ENCODE peak calls at places on chromosomes 3 and 15, in nine cellular contexts. K is GM12891, M is A549, Y is esophagus muscularis mucosa, A is Peyer's patch, C is breast epithelium, I is ovary, L is stomach, O is lower leg skin. N is an unnamed sample.

GRCh38 chr15:66619152-66619903 is 53.5 kb upstream of the LCTL start:
- DNase-seq in Y (no peak), A (peak), C (peak), K (peak), M (peak), O (peak), I (peak), L (peak), N (peak)

GRCh38 chr3:124939661-124940060 is 5.1 kb upstream of the MUC13 start:
- DNase-seq in A (no peak), I (no peak), Y (no peak), K (no peak), L (no peak), O (no peak), C (no peak), M (no peak), N (no peak)

GRCh38 chr3:50512131-50512530 is 8.7 kb upstream of the CACNA2D2 start:
- DNase-seq in Y (no peak), C (no peak), K (no peak), O (no peak), I (no peak), M (no peak), L (no peak), A (no peak), N (no peak)

GRCh38 chr3:179735321-179735720 is 82.5 kb downstream of the USP13 start:
- DNase-seq in K (no peak), I (no peak), O (no peak), A (no peak), Y (no peak), L (no peak), C (no peak), M (no peak), N (no peak)

GRCh38 chr15:80183886-80184285 is 31.1 kb downstream of the FAH start:
- DNase-seq in O (no peak), L (no peak), M (no peak), K (no peak), Y (no peak), I (no peak), A (no peak), C (no peak), N (no peak)

GRCh38 chr3:88440701-88441100 is 290.9 kb downstream of the C3orf38 start:
- DNase-seq in I (no peak), M (no peak), K (no peak), L (no peak), Y (no peak), C (no peak), A (no peak), O (no peak), N (no peak)

GRCh38 chr3:145854486-145854885 is 306.5 kb downstream of the PLOD2 start:
- DNase-seq in K (no peak), Y (no peak), M (no peak), O (no peak), I (no peak), A (no peak), C (no peak), L (no peak), N (no peak)

GRCh38 chr15:68768321-68768720 is 52.4 kb downstream of the ANP32A start:
- DNase-seq in C (no peak), I (no peak), Y (no peak), O (no peak), L (no peak), A (no peak), M (peak), K (no peak), N (no peak)

GRCh38 chr3:12234906-12235305 is 54.0 kb upstream of the PPARG start:
- DNase-seq in I (no peak), Y (no peak), O (no peak), A (no peak), K (no peak), L (no peak), M (no peak), C (no peak), N (no peak)

GRCh38 chr3:149401215-149401925 is 23.9 kb upstream of the TM4SF1 start:
- DNase-seq in I (no peak), A (no peak), M (no peak), C (no peak), K (no peak), L (peak), Y (no peak), O (no peak), N (no peak)

GRCh38 chr3:90091557-90091956 is 984.1 kb downstream of the EPHA3 start:
- DNase-seq in L (no peak), O (no peak), C (no peak), M (no peak), Y (no peak), A (no peak), K (no peak), I (peak), N (peak)

GRCh38 chr3:127606086-127606805 is 8.0 kb downstream of the MCM2 start:
- DNase-seq in M (no peak), C (no peak), I (no peak), K (no peak), O (no peak), A (no peak), L (no peak), Y (no peak), N (no peak)

GRCh38 chr3:128572644-128573105 is 77.9 kb downstream of the RPN1 start:
- DNase-seq in Y (no peak), M (peak), K (no peak), O (no peak), L (no peak), I (no peak), A (no peak), C (no peak), N (no peak)

GRCh38 chr15:101505610-101506337 is 16.3 kb upstream of the PCSK6 start:
- DNase-seq in A (no peak), Y (peak), M (no peak), C (no peak), I (no peak), L (no peak), O (no peak), K (no peak), N (no peak)

GRCh38 chr3:11539218-11539617 is 104.5 kb downstream of the VGLL4 start:
- DNase-seq in Y (no peak), L (no peak), M (no peak), C (peak), A (no peak), O (no peak), K (no peak), I (no peak), N (no peak)

GRCh38 chr3:31213869-31214486 is 318.7 kb upstream of the STT3B start:
- DNase-seq in A (no peak), I (no peak), O (no peak), C (no peak), Y (no peak), L (no peak), M (no peak), K (no peak), N (no peak)

GRCh38 chr3:155704041-155704440 is 40.8 kb downstream of the PLCH1 start:
- DNase-seq in I (no peak), Y (no peak), M (no peak), K (no peak), L (no peak), A (no peak), O (peak), C (no peak), N (peak)

GRCh38 chr3:9808345-9809037 is 1.6 kb upstream of the TTLL3 start:
- DNase-seq in O (no peak), M (peak), Y (no peak), I (no peak), L (no peak), K (peak), C (no peak), A (no peak), N (no peak)

GRCh38 chr15:64381000-64381751 is at the start of gene PCLAF:
- DNase-seq in I (peak), O (peak), M (peak), C (peak), A (peak), L (peak), K (peak), Y (peak), N (peak)
- TF ChIP-seq POLR2A in I (no peak), O (no peak), M (peak), C (no peak), A (no peak), L (no peak), K (peak), Y (no peak), N (no peak)

DNA sequence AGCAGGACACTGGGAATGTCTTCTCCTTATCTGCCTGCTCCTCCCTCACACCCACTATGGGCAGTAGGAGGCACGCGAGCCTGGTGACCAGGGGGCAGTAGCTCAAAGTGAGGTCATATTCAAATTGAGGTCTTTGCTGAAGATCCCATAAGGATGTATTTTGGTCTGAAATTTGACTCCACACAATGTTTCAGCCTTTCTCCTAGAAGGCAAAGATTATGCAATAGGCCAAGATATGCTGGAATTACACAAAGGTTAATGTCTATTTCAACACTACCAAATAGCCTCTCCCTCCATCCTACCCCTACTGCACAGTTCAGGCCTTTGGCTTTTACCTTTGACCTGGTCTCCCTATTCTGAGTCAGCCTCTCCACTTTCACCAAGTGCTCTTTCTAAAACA is 203.0 kb downstream of the TIGIT start:
- DNase-seq in O (no peak), A (no peak), I (no peak), K (no peak), M (no peak), C (no peak), L (no peak), Y (no peak), N (peak)
- TF ChIP-seq POLR2A in O (no peak), A (no peak), I (no peak), K (no peak), M (no peak), C (no peak), L (no peak), Y (no peak), N (no peak)

GRCh38 chr3:32684800-32685603 is at the start of gene CNOT10:
- DNase-seq in Y (peak), A (peak), I (peak), O (peak), M (peak), L (peak), C (peak), K (peak), N (peak)
- TF ChIP-seq POLR2A in Y (no peak), A (peak), I (peak), O (no peak), M (peak), L (no peak), C (no peak), K (no peak), N (no peak)

DNA sequence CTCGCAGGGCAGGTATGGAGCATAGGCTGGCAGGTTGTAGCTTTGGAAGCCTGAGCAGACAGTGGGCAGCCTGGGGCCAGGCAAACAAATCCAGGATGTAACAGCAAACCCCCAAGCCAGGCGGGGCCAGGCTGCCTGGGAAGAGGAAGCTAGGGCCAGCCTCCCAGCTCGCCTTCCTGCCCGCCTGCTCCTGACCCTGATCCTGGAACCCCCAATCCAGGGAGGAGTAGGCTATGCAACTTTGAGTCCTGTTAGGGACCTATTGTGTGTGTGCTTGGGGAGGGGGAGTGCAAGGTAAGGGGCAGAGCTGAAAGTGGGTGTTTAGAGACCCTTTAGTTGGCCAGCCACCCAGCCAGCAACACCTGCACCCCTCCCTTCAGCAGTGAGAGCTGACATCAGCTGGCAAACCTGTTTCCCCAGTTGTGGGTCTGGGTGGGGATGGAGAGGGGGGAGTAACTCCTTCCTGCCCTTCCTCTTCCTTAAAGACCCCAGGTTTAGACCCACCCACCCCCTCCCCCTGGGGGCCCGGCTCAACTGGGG is 2.5 kb downstream of the NBEAL2 start:
- DNase-seq in O (no peak), Y (no peak), I (no peak), M (no peak), C (peak), K (no peak), A (peak), L (peak), N (no peak)
- TF ChIP-seq POLR2A in O (no peak), Y (no peak), I (no peak), M (no peak), C (no peak), K (no peak), A (peak), L (no peak), N (no peak)

GRCh38 chr3:160796813-160797164 is 40.8 kb downstream of the PPM1L start:
- DNase-seq in A (no peak), C (no peak), O (peak), Y (no peak), I (no peak), K (no peak), M (no peak), L (no peak), N (no peak)
- TF ChIP-seq POLR2A in A (no peak), C (no peak), O (no peak), Y (no peak), I (no peak), K (no peak), M (no peak), L (no peak), N (no peak)

GRCh38 chr15:55224892-55225291 is 28.2 kb upstream of the RSL24D1 start:
- DNase-seq in L (no peak), M (no peak), A (no peak), Y (no peak), C (no peak), O (no peak), K (no peak), I (no peak), N (no peak)
- TF ChIP-seq POLR2A in L (no peak), M (no peak), A (no peak), Y (no peak), C (no peak), O (no peak), K (no peak), I (no peak), N (no peak)

GRCh38 chr3:159798951-159799350 is 189.7 kb upstream of the IL12A start:
- DNase-seq in M (no peak), K (no peak), Y (no peak), C (no peak), A (no peak), O (no peak), I (no peak), L (no peak), N (no peak)
- TF ChIP-seq POLR2A in M (no peak), K (no peak), Y (no peak), C (no peak), A (no peak), O (no peak), I (no peak), L (no peak), N (no peak)